ENCODE peak calls at places on chromosomes 4 and X, in eight cellular contexts. One of them, this sample, is unnamed.

GRCh38 chr4:24551492-24552330 is 32.6 kb downstream of the DHX15 start:
- DNase-seq in neural progenitor cell: no peak
- DNase-seq in endodermal cell: no peak
- DNase-seq in Panc1: no peak
- DNase-seq in testis: no peak
- DNase-seq in AG04450: no peak
- DNase-seq in WTC11: no peak
- DNase-seq in putamen: peak
- DNase-seq in this sample: no peak

GRCh38 chr4:156732634-156733033 is 239.0 kb downstream of the PDGFC start:
- DNase-seq in neural progenitor cell: no peak
- DNase-seq in endodermal cell: no peak
- DNase-seq in Panc1: no peak
- DNase-seq in testis: no peak
- DNase-seq in AG04450: no peak
- DNase-seq in WTC11: no peak
- DNase-seq in putamen: no peak
- DNase-seq in this sample: no peak

GRCh38 chrX:33078273-33078672 is 133.1 kb downstream of the DMD start:
- DNase-seq in neural progenitor cell: no peak
- DNase-seq in endodermal cell: no peak
- DNase-seq in Panc1: no peak
- DNase-seq in testis: no peak
- DNase-seq in AG04450: no peak
- DNase-seq in WTC11: no peak
- DNase-seq in putamen: no peak
- DNase-seq in this sample: no peak

GRCh38 chr4:10151182-10151581 is 34.6 kb upstream of the WDR1 start:
- DNase-seq in neural progenitor cell: no peak
- DNase-seq in endodermal cell: no peak
- DNase-seq in Panc1: no peak
- DNase-seq in testis: no peak
- DNase-seq in AG04450: no peak
- DNase-seq in WTC11: no peak
- DNase-seq in putamen: no peak
- DNase-seq in this sample: no peak

GRCh38 chrX:8289523-8289922 is 118.5 kb upstream of the VCX2 start:
- DNase-seq in neural progenitor cell: no peak
- DNase-seq in endodermal cell: no peak
- DNase-seq in Panc1: no peak
- DNase-seq in testis: no peak
- DNase-seq in AG04450: no peak
- DNase-seq in WTC11: no peak
- DNase-seq in putamen: no peak
- DNase-seq in this sample: no peak

GRCh38 chr4:182238355-182238931 is 4.8 kb upstream of the TENM3 start:
- DNase-seq in neural progenitor cell: peak
- DNase-seq in endodermal cell: peak
- DNase-seq in Panc1: no peak
- DNase-seq in testis: no peak
- DNase-seq in AG04450: no peak
- DNase-seq in WTC11: no peak
- DNase-seq in putamen: no peak
- DNase-seq in this sample: no peak

GRCh38 chrX:136816970-136817369 is 36.2 kb upstream of the ARHGEF6 start:
- DNase-seq in neural progenitor cell: no peak
- DNase-seq in endodermal cell: no peak
- DNase-seq in Panc1: peak
- DNase-seq in testis: no peak
- DNase-seq in AG04450: no peak
- DNase-seq in WTC11: no peak
- DNase-seq in putamen: no peak
- DNase-seq in this sample: no peak

GRCh38 chrX:24371391-24371972 is 11.0 kb downstream of the SUPT20HL1 start:
- DNase-seq in neural progenitor cell: peak
- DNase-seq in endodermal cell: peak
- DNase-seq in Panc1: peak
- DNase-seq in testis: peak
- DNase-seq in AG04450: no peak
- DNase-seq in WTC11: peak
- DNase-seq in putamen: peak
- DNase-seq in this sample: peak

GRCh38 chr4:15945516-15945915 is 7.0 kb upstream of the FGFBP1 start:
- DNase-seq in neural progenitor cell: no peak
- DNase-seq in endodermal cell: no peak
- DNase-seq in Panc1: no peak
- DNase-seq in testis: no peak
- DNase-seq in AG04450: no peak
- DNase-seq in WTC11: no peak
- DNase-seq in putamen: no peak
- DNase-seq in this sample: no peak

GRCh38 chr4:17780461-17781071 is 855 bp downstream of the FAM184B start:
- DNase-seq in neural progenitor cell: peak
- DNase-seq in endodermal cell: peak
- DNase-seq in Panc1: no peak
- DNase-seq in testis: no peak
- DNase-seq in AG04450: no peak
- DNase-seq in WTC11: no peak
- DNase-seq in putamen: peak
- DNase-seq in this sample: no peak

GRCh38 chrX:136856527-136856926 is 24.0 kb downstream of the RBMX start:
- DNase-seq in neural progenitor cell: no peak
- DNase-seq in endodermal cell: no peak
- DNase-seq in Panc1: no peak
- DNase-seq in testis: no peak
- DNase-seq in AG04450: no peak
- DNase-seq in WTC11: no peak
- DNase-seq in putamen: no peak
- DNase-seq in this sample: peak

GRCh38 chr4:22521240-22521639 is 5.4 kb upstream of the ADGRA3 start:
- DNase-seq in neural progenitor cell: no peak
- DNase-seq in endodermal cell: no peak
- DNase-seq in Panc1: no peak
- DNase-seq in testis: no peak
- DNase-seq in AG04450: no peak
- DNase-seq in WTC11: no peak
- DNase-seq in putamen: no peak
- DNase-seq in this sample: no peak

GRCh38 chrX:120794525-120794975 is 81.1 kb downstream of the CT47B1 start:
- DNase-seq in neural progenitor cell: no peak
- DNase-seq in endodermal cell: no peak
- DNase-seq in Panc1: no peak
- DNase-seq in testis: no peak
- DNase-seq in AG04450: no peak
- DNase-seq in WTC11: no peak
- DNase-seq in putamen: peak
- DNase-seq in this sample: no peak

GRCh38 chr4:55087930-55088293 is 37.5 kb downstream of the KDR start:
- DNase-seq in neural progenitor cell: no peak
- DNase-seq in endodermal cell: no peak
- DNase-seq in Panc1: no peak
- DNase-seq in testis: no peak
- DNase-seq in AG04450: no peak
- DNase-seq in WTC11: no peak
- DNase-seq in putamen: no peak
- DNase-seq in this sample: no peak

GRCh38 chr4:66016240-66016639 is 346.0 kb upstream of the EPHA5 start:
- DNase-seq in neural progenitor cell: no peak
- DNase-seq in endodermal cell: no peak
- DNase-seq in Panc1: no peak
- DNase-seq in testis: no peak
- DNase-seq in AG04450: no peak
- DNase-seq in WTC11: no peak
- DNase-seq in putamen: no peak
- DNase-seq in this sample: no peak

GRCh38 chr4:61440306-61440705 is 240.2 kb downstream of the ADGRL3 start:
- DNase-seq in neural progenitor cell: no peak
- DNase-seq in endodermal cell: no peak
- DNase-seq in Panc1: no peak
- DNase-seq in testis: no peak
- DNase-seq in AG04450: no peak
- DNase-seq in WTC11: no peak
- DNase-seq in putamen: no peak
- DNase-seq in this sample: no peak

GRCh38 chr4:100295792-100296191 is 105.5 kb upstream of the DDIT4L start:
- DNase-seq in neural progenitor cell: no peak
- DNase-seq in endodermal cell: no peak
- DNase-seq in Panc1: no peak
- DNase-seq in testis: no peak
- DNase-seq in AG04450: no peak
- DNase-seq in WTC11: no peak
- DNase-seq in putamen: no peak
- DNase-seq in this sample: no peak

GRCh38 chrX:16205840-16206239 is 38.6 kb downstream of the MAGEB17 start:
- DNase-seq in neural progenitor cell: no peak
- DNase-seq in endodermal cell: no peak
- DNase-seq in Panc1: no peak
- DNase-seq in testis: no peak
- DNase-seq in AG04450: no peak
- DNase-seq in WTC11: no peak
- DNase-seq in putamen: no peak
- DNase-seq in this sample: no peak

GRCh38 chr4:180717451-180717850 is 1525.8 kb upstream of the TENM3 start:
- DNase-seq in neural progenitor cell: no peak
- DNase-seq in endodermal cell: no peak
- DNase-seq in Panc1: no peak
- DNase-seq in testis: no peak
- DNase-seq in AG04450: no peak
- DNase-seq in WTC11: no peak
- DNase-seq in putamen: no peak
- DNase-seq in this sample: no peak

GRCh38 chr4:48831532-48832015 is 686 bp downstream of the OCIAD1 start:
- DNase-seq in neural progenitor cell: no peak
- DNase-seq in endodermal cell: no peak
- DNase-seq in Panc1: no peak
- DNase-seq in testis: no peak
- DNase-seq in AG04450: no peak
- DNase-seq in WTC11: no peak
- DNase-seq in putamen: no peak
- DNase-seq in this sample: no peak

GRCh38 chr4:81757706-81758105 is 286.0 kb upstream of the RASGEF1B start:
- DNase-seq in neural progenitor cell: peak
- DNase-seq in endodermal cell: peak
- DNase-seq in Panc1: no peak
- DNase-seq in testis: no peak
- DNase-seq in AG04450: no peak
- DNase-seq in WTC11: no peak
- DNase-seq in putamen: no peak
- DNase-seq in this sample: no peak

This sample was measured in CD14-positive monocyte.